ENCODE peak calls at places on chromosomes 5 and 9, in eight cellular contexts. M, B, J, Y, N, Z, H and L are unnamed samples. For H3K27me3 and H3K36me3, the result is how much of the 10 kb centered on the place peaks cover.

GRCh38 chr5:75622564-75622963 is 11.3 kb downstream of the ANKDD1B start:
- DNase-seq in Y (no peak), J (peak), N (no peak), Z (no peak), M (peak), B (peak), H (no peak), L (no peak)

GRCh38 chr5:135356522-135357318 is 42.3 kb downstream of the MACROH2A1 start:
- DNase-seq in M (peak), N (peak), Y (peak), Z (no peak), B (no peak), J (no peak), H (peak), L (no peak)

GRCh38 chr9:87401681-87402080 is 96.0 kb upstream of the DAPK1 start:
- DNase-seq in H (no peak), Y (no peak), M (no peak), Z (no peak), B (no peak), J (no peak), N (no peak), L (no peak)

GRCh38 chr9:126474201-126474765 is 139.4 kb upstream of the LMX1B start:
- DNase-seq in Z (no peak), M (no peak), N (peak), J (peak), Y (no peak), B (no peak), H (no peak), L (no peak)

GRCh38 chr5:168793844-168794837 is 215.0 kb upstream of the PANK3 start:
- DNase-seq in Z (no peak), Y (peak), N (peak), B (no peak), M (no peak), J (peak), H (no peak), L (no peak)

GRCh38 chr5:15620501-15620900 is 120.5 kb downstream of the FBXL7 start:
- DNase-seq in B (no peak), N (peak), M (no peak), J (peak), H (no peak), Y (peak), Z (no peak), L (no peak)

GRCh38 chr9:78070530-78070929 is 38.9 kb upstream of the GNAQ start:
- DNase-seq in Z (no peak), B (no peak), M (no peak), Y (no peak), N (no peak), H (no peak), J (no peak), L (no peak)

GRCh38 chr5:72692273-72692672 is 124.2 kb upstream of the TNPO1 start:
- DNase-seq in B (no peak), N (peak), Y (no peak), J (no peak), Z (no peak), M (no peak), H (no peak), L (no peak)

GRCh38 chr9:103789686-103790085 is 304.4 kb upstream of the SMC2 start:
- DNase-seq in J (peak), H (no peak), B (no peak), N (no peak), Y (no peak), M (no peak), Z (peak), L (no peak)

GRCh38 chr5:96652769-96653455 is 9.3 kb upstream of the CAST start:
- DNase-seq in Y (no peak), Z (peak), N (no peak), J (no peak), H (no peak), B (no peak), M (no peak), L (no peak)

GRCh38 chr9:19416143-19416542 is 7.3 kb downstream of the ACER2 start:
- DNase-seq in J (no peak), B (no peak), Z (no peak), N (peak), H (no peak), M (no peak), Y (no peak), L (no peak)

GRCh38 chr5:123035320-123035949 is 1.1 kb downstream of the PPIC start:
- DNase-seq in Z (peak), N (peak), J (peak), Y (peak), B (peak), H (peak), M (peak), L (peak)

DNA sequence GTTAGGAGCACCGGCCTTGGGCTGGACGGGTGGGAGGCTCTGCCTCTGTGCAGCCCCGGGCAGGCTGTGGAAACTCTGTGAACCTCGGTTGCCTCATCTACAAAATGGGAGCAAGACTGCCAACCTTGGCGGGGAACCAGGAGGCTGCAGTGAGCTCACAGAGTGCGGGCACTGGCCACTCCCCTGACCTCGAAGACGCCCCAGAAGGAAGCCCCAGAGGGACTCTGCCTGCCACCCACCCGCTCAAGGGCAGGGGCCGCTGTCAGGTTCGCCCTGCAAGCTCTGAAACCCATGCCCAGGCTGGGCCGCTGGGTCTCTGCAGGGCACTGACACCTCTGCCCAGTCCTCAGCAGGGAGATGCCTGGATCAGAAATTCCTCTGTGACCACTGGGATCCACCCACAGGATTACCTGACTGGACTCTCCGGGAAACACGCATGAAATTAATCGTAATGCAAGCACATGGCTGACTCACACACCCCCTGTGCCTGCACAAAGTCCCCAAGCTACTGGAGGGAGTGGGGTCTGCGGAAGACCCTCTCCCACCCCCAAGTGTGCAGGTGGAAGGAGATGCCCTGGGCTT is 7.4 kb downstream of the CCDC187 start:
- DNase-seq in J (no peak), H (no peak), Z (no peak), B (no peak), M (no peak), N (no peak), Y (no peak), L (no peak)
- H3K27me3 ChIP-seq in J (under half), H (under half), Z (under half), B (under half), M (under half), N (under half), Y (under half), L (under half)

GRCh38 chr5:172399826-172400225 is 54.5 kb downstream of the SH3PXD2B start:
- DNase-seq in N (no peak), B (no peak), Z (no peak), H (no peak), Y (no peak), M (no peak), J (no peak), L (no peak)
- H3K36me3 ChIP-seq in N (under half), B (under half), Z (under half), H (under half), Y (under half), M (under half), J (under half), L (under half)

DNA sequence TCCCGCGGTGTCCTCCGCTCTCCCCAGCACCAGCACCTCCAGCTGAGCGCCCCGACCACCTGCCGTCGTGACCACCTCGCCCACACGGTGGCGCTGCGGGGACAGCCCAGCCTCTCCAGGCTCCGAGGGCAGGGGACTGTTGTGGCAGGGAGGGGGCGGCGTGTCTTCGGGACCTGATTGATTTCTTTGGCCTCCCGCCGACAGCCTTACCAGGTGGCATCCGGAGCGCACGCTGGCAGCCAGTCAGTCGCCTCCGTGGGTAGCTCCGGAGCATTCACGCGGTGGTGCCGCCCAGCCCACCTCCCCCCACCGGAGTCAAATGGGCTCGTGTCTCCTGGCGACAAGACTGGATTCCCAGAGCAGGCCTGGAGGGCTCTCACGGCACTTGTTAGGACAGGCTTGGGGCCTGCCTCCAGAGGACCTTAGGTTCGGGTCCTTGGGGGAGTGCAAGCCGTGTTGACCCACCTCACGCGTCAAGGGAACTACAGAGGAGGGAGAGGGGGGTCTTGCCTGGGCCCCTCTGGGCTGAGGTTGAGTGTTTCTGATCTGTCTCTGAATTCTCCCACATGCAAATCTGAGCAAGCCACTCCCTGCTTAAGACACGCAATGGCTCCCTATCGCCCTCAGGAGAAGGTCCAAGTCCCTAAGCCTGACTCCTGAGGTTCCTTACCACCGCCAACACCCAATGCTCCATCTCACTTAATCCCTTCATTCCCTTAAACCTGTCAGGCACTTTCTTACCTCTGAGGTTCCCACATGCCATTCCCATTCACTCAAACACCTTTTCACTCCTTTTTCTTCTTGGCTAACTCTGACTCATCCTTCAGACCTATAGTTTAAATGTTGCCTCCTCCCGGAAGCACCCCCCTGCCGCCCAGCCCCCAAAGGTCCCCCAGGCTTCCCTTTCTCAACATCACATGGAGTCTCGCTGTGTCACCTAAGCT is 51.2 kb upstream of the GGTA1 start:
- DNase-seq in Y (peak), N (peak), H (peak), J (peak), Z (peak), B (peak), M (peak), L (peak)
- H3K4me3 ChIP-seq in Y (peak), N (peak), H (peak), J (peak), Z (peak), B (peak), M (peak), L (peak)

GRCh38 chr9:99820330-99821186 is 1.1 kb upstream of the NR4A3 start:
- DNase-seq in B (peak), J (peak), H (peak), Z (peak), M (peak), N (peak), Y (peak), L (peak)
- H3K27me3 ChIP-seq in B (under half), J (under half), H (under half), Z (half or more), M (under half), N (under half), Y (under half), L (half or more)

GRCh38 chr5:94660506-94660905 is 42.0 kb downstream of the SLF1 start:
- DNase-seq in N (no peak), H (no peak), Z (no peak), B (no peak), Y (no peak), J (no peak), M (no peak), L (no peak)
- H3K36me3 ChIP-seq in N (under half), H (under half), Z (under half), B (under half), Y (under half), J (under half), M (under half), L (under half)

DNA sequence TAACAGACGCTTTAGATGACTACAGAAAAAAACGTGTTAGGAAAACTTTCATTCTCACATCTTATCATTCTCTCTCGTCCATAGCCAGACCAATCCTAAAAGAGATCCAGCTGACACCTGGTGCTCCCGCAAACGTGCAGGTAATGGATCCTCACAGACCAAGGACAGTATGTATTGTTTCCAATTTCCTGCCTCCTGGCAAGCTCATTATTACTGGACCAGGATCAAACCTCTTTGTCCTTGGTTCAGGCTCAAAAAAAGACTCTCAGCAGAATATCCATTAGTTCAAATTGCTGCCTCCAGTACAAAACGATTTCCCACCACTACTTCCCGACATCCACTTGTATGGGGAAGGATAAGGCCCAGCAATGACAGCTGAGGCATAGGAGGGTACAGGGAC is 62.4 kb downstream of the SERINC5 start:
- DNase-seq in J (no peak), Y (no peak), Z (no peak), M (no peak), B (no peak), N (no peak), H (no peak), L (no peak)
- H3K4me3 ChIP-seq in J (no peak), Y (no peak), Z (no peak), M (no peak), B (no peak), N (no peak), H (no peak), L (no peak)